ENCODE peak calls at places on chromosome 18, in five cellular contexts. C is brain microvascular endothelial cell, V is D341Med, Y is WERI-Rb-1, Q is non-pigmented ciliary epithelial cell. A is an unnamed sample.

GRCh38 chr18:24052053-24052452 is 37.5 kb downstream of the TTC39C start:
- DNase-seq in C (no peak), V (no peak), Y (no peak), Q (no peak), A (no peak)

GRCh38 chr18:6798896-6799295 is 69.4 kb downstream of the ARHGAP28 start:
- DNase-seq in C (no peak), V (no peak), Y (no peak), Q (no peak), A (no peak)

GRCh38 chr18:46321954-46322353 is 217.8 kb downstream of the HAUS1 start:
- DNase-seq in C (no peak), V (peak), Y (no peak), Q (no peak), A (no peak)

GRCh38 chr18:12944724-12945123 is 3.1 kb upstream of the SEH1L start:
- DNase-seq in C (peak), V (no peak), Y (no peak), Q (no peak), A (no peak)

GRCh38 chr18:49985246-49985645 is 171.9 kb upstream of the ACAA2 start:
- DNase-seq in C (no peak), V (no peak), Y (peak), Q (no peak), A (no peak)

GRCh38 chr18:66077066-66077465 is 326.3 kb downstream of the CDH7 start:
- DNase-seq in C (no peak), V (no peak), Y (no peak), Q (peak), A (no peak)

GRCh38 chr18:45357681-45358470 is 257.4 kb upstream of the SLC14A2 start:
- DNase-seq in C (no peak), V (no peak), Y (no peak), Q (no peak), A (no peak)

GRCh38 chr18:46413684-46414083 is 243.3 kb downstream of the LOXHD1 start:
- DNase-seq in C (no peak), V (no peak), Y (no peak), Q (no peak), A (no peak)

GRCh38 chr18:4181882-4182568 is 273.1 kb downstream of the DLGAP1 start:
- DNase-seq in C (no peak), V (no peak), Y (peak), Q (no peak), A (no peak)

GRCh38 chr18:36628435-36629094 is 200.2 kb downstream of the TPGS2 start:
- DNase-seq in C (peak), V (no peak), Y (no peak), Q (peak), A (no peak)

GRCh38 chr18:12086249-12086648 is 7.4 kb upstream of the ANKRD62 start:
- DNase-seq in C (no peak), V (no peak), Y (no peak), Q (no peak), A (no peak)

GRCh38 chr18:74549591-74550104 is 15.3 kb downstream of the CNDP1 start:
- DNase-seq in C (no peak), V (no peak), Y (no peak), Q (no peak), A (no peak)

GRCh38 chr18:61085751-61086150 is 247.5 kb upstream of the CDH20 start:
- DNase-seq in C (no peak), V (no peak), Y (peak), Q (no peak), A (no peak)

GRCh38 chr18:9756566-9757470 is 48.7 kb downstream of the RAB31 start:
- DNase-seq in C (no peak), V (no peak), Y (no peak), Q (no peak), A (no peak)

GRCh38 chr18:9708882-9709877 is 1.1 kb downstream of the RAB31 start:
- DNase-seq in C (no peak), V (peak), Y (no peak), Q (no peak), A (no peak)

GRCh38 chr18:63314991-63315662 is 4.4 kb downstream of the BCL2 start:
- DNase-seq in C (no peak), V (no peak), Y (no peak), Q (no peak), A (no peak)

GRCh38 chr18:12307251-12307736 is 747 bp upstream of the TUBB6 start:
- DNase-seq in C (peak), V (no peak), Y (no peak), Q (peak), A (peak)

GRCh38 chr18:75343389-75343788 is 84.1 kb downstream of the SMIM21 start:
- DNase-seq in C (no peak), V (peak), Y (no peak), Q (no peak), A (no peak)

GRCh38 chr18:5455644-5456043 is 88.2 kb downstream of the EPB41L3 start:
- DNase-seq in C (peak), V (no peak), Y (no peak), Q (peak), A (no peak)

GRCh38 chr18:48670751-48671560 is 132.1 kb downstream of the CTIF start:
- DNase-seq in C (no peak), V (no peak), Y (no peak), Q (no peak), A (no peak)

GRCh38 chr18:11937874-11938478 is 29.9 kb upstream of the MPPE1 start:
- DNase-seq in C (peak), V (peak), Y (peak), Q (no peak), A (no peak)

GRCh38 chr18:7273301-7273911 is 42.5 kb downstream of the LRRC30 start:
- DNase-seq in C (peak), V (no peak), Y (no peak), Q (no peak), A (peak)

GRCh38 chr18:22032392-22032961 is 136.9 kb upstream of the GATA6 start:
- DNase-seq in C (peak), V (no peak), Y (no peak), Q (peak), A (peak)

GRCh38 chr18:71028285-71028762 is 739.5 kb downstream of the SOCS6 start:
- DNase-seq in C (no peak), V (peak), Y (no peak), Q (no peak), A (no peak)